ENCODE peak calls at places on chromosomes 3 and 15, in seven cellular contexts. T, F, P, X, C, S and J are unnamed samples.

GRCh38 chr3:152192936-152193672 is 75.6 kb upstream of the MBNL1 start:
- DNase-seq in T (no peak), F (no peak), P (no peak), X (no peak), C (no peak), S (no peak), J (no peak)

GRCh38 chr15:28896944-28897343 is 11.2 kb downstream of the APBA2 start:
- DNase-seq in T (peak; percentile 45), F (peak; percentile 82), P (peak; percentile 94), X (no peak), C (peak; percentile 94), S (no peak), J (peak; percentile 64)

GRCh38 chr15:31396881-31397560 is 70.4 kb downstream of the KLF13 start:
- DNase-seq in T (peak; percentile 43), F (peak; percentile 78), P (peak; percentile 89), X (no peak), C (peak; percentile 47), S (peak; percentile 97), J (peak; percentile 73)

GRCh38 chr3:133527306-133527705 is 46.2 kb upstream of the CDV3 start:
- DNase-seq in T (no peak), F (no peak), P (peak; percentile 21), X (no peak), C (no peak), S (no peak), J (peak; percentile 37)

GRCh38 chr15:32135326-32135725 is 105.0 kb downstream of the CHRNA7 start:
- DNase-seq in T (no peak), F (no peak), P (no peak), X (no peak), C (no peak), S (no peak), J (no peak)

GRCh38 chr3:24533557-24534193 is 39.0 kb upstream of the THRB start:
- DNase-seq in T (no peak), F (no peak), P (no peak), X (no peak), C (no peak), S (no peak), J (no peak)

GRCh38 chr15:60320365-60320764 is 77.4 kb downstream of the ANXA2 start:
- DNase-seq in T (no peak), F (no peak), P (no peak), X (no peak), C (no peak), S (no peak), J (no peak)

GRCh38 chr3:60079076-60079475 is 1029.3 kb upstream of the CFAP20DC start:
- DNase-seq in T (no peak), F (no peak), P (no peak), X (no peak), C (no peak), S (no peak), J (no peak)

GRCh38 chr15:48877630-48878595 is at the start of gene EID1:
- DNase-seq in T (peak; percentile 90), F (peak; percentile 98), P (peak; percentile 97), X (peak; percentile 90), C (peak; percentile 93), S (peak; percentile 95), J (peak; percentile 94)

GRCh38 chr3:176937546-176937945 is 259.7 kb downstream of the TBL1XR1 start:
- DNase-seq in T (no peak), F (no peak), P (no peak), X (no peak), C (no peak), S (no peak), J (peak; percentile 30)

GRCh38 chr3:86175051-86175536 is 815.9 kb downstream of the VGLL3 start:
- DNase-seq in T (no peak), F (no peak), P (no peak), X (no peak), C (no peak), S (no peak), J (no peak)

GRCh38 chr3:133905376-133905775 is 9.7 kb upstream of the RAB6B start:
- DNase-seq in T (no peak), F (no peak), P (no peak), X (no peak), C (no peak), S (no peak), J (no peak)

GRCh38 chr3:143247007-143247563 is 127.5 kb downstream of the CHST2 start:
- DNase-seq in T (no peak), F (no peak), P (no peak), X (no peak), C (no peak), S (no peak), J (no peak)

GRCh38 chr3:65751123-65751700 is 287.5 kb downstream of the MAGI1 start:
- DNase-seq in T (no peak), F (peak; percentile 50), P (peak; percentile 48), X (no peak), C (peak; percentile 53), S (no peak), J (peak; percentile 22)

GRCh38 chr3:177498037-177498857 is 301.0 kb upstream of the TBL1XR1 start:
- DNase-seq in T (no peak), F (peak; percentile 73), P (peak; percentile 25), X (no peak), C (peak; percentile 45), S (no peak), J (no peak)

GRCh38 chr3:58175429-58176184 is 35.2 kb downstream of the DNASE1L3 start:
- DNase-seq in T (no peak), F (peak; percentile 53), P (no peak), X (no peak), C (no peak), S (no peak), J (peak; percentile 31)

GRCh38 chr15:58297639-58298038 is 134.2 kb upstream of the LIPC start:
- DNase-seq in T (no peak), F (no peak), P (no peak), X (no peak), C (no peak), S (no peak), J (no peak)

GRCh38 chr15:62569460-62570404 is 404.6 kb upstream of the C2CD4B start:
- DNase-seq in T (peak; percentile 91), F (peak; percentile 71), P (peak; percentile 94), X (no peak), C (peak; percentile 58), S (peak; percentile 84), J (peak; percentile 94)

GRCh38 chr15:69893863-69894262 is 203.9 kb downstream of the TLE3 start:
- DNase-seq in T (no peak), F (peak; percentile 80), P (peak; percentile 30), X (no peak), C (peak; percentile 74), S (no peak), J (peak; percentile 79)

GRCh38 chr15:54839379-54839778 is 357.4 kb downstream of the RSL24D1 start:
- DNase-seq in T (no peak), F (no peak), P (no peak), X (no peak), C (no peak), S (no peak), J (no peak)

GRCh38 chr15:49424954-49425353 is 1.9 kb downstream of the FGF7 start:
- DNase-seq in T (no peak), F (no peak), P (no peak), X (no peak), C (no peak), S (no peak), J (no peak)

GRCh38 chr3:132315851-132316250 is 1.4 kb upstream of the ACP3 start:
- DNase-seq in T (no peak), F (peak; percentile 20), P (peak; percentile 33), X (no peak), C (no peak), S (no peak), J (no peak)

GRCh38 chr15:91553455-91553854 is 300.1 kb upstream of the SLCO3A1 start:
- DNase-seq in T (no peak), F (no peak), P (no peak), X (no peak), C (no peak), S (no peak), J (no peak)

GRCh38 chr3:5136619-5137429 is 14.7 kb downstream of the ARL8B start:
- DNase-seq in T (no peak), F (peak; percentile 37), P (peak; percentile 46), X (no peak), C (no peak), S (no peak), J (no peak)
- TF ChIP-seq CTCF in T (peak; percentile 26), F (peak; percentile 45), P (peak; percentile 52), X (peak; percentile 29), C (peak; percentile 55), S (no peak), J (peak; percentile 49)

GRCh38 chr15:79050341-79050740 is 40.2 kb downstream of the RASGRF1 start:
- DNase-seq in T (no peak), F (no peak), P (no peak), X (no peak), C (no peak), S (no peak), J (no peak)

GRCh38 chr15:79047676-79048439 is 42.7 kb downstream of the RASGRF1 start:
- DNase-seq in T (no peak), F (no peak), P (no peak), X (no peak), C (no peak), S (no peak), J (no peak)

GRCh38 chr15:79046691-79047404 is 43.7 kb downstream of the RASGRF1 start:
- DNase-seq in T (no peak), F (no peak), P (no peak), X (no peak), C (no peak), S (no peak), J (no peak)

GRCh38 chr15:79050977-79051376 is 39.6 kb downstream of the RASGRF1 start:
- DNase-seq in T (no peak), F (no peak), P (no peak), X (no peak), C (no peak), S (no peak), J (no peak)

GRCh38 chr15:79049416-79049815 is 41.2 kb downstream of the RASGRF1 start:
- DNase-seq in T (no peak), F (no peak), P (no peak), X (no peak), C (no peak), S (no peak), J (no peak)
- TF ChIP-seq CTCF in T (no peak), F (no peak), P (no peak), X (no peak), C (no peak), S (no peak), J (no peak)

DNA sequence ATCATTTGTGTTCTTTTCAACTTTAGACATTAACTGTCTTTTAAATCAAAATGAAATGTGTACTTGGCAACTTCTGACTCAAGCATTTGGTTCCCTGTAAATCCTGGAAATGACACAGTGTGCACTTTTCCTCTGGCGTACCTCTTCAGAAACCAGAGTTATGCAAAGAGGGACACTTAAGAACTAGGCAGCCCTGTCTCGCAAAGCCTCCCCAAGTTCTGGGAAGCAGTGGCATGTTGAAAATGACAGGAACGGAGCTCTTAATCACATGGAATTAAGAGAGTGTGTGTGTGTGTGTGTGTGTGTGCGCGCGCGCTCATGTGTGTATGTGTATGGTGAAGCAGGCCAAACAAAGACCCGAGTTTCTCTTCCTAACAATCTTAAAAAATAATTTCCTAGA is 707.4 kb downstream of the MECOM start:
- DNase-seq in T (no peak), F (no peak), P (no peak), X (no peak), C (no peak), S (no peak), J (no peak)
- TF ChIP-seq CTCF in T (no peak), F (no peak), P (no peak), X (no peak), C (no peak), S (no peak), J (no peak)

DNA sequence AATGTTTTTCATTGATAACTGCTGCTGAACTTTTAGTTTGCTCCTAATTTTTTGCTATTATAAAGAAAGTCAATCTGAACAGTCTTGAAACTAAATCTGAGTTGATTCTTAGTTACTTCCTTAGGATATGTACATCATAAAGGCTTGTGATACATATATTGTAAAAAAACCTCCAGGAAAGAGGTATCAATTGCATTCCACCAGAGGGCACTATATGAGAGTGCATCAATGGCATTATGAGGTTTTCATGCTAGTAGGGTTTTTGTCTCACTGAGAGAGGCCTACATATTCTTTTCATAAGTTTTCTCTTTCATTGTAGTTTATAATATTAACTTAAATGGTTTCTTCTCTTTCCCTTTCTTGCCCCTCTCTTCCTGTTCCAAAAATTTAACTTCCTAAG is 46.9 kb downstream of the PIK3R4 start:
- DNase-seq in T (no peak), F (peak; percentile 45), P (peak; percentile 37), X (no peak), C (peak; percentile 14), S (no peak), J (peak; percentile 27)
- TF ChIP-seq CTCF in T (peak; percentile 34), F (peak; percentile 55), P (peak; percentile 52), X (no peak), C (peak; percentile 48), S (no peak), J (peak; percentile 60)